ENCODE peak calls at places on chromosomes 5 and 9, in eight cellular contexts. A is CD8-positive, alpha-beta T cell; Y is endodermal cell; T is psoas muscle; J is stomach; E is breast epithelium; G is sigmoid colon; M is PC-9. V is an unnamed sample. For H3K36me3, the result is how much of the 10 kb centered on the place peaks cover.

GRCh38 chr5:177290816-177291596 is 12.5 kb downstream of the RAB24 start:
- DNase-seq in A (no peak), Y (no peak), T (no peak), J (no peak), E (no peak), G (no peak), M (no peak), V (no peak)

GRCh38 chr9:123679330-123679987 is 250.5 kb downstream of the DENND1A start:
- DNase-seq in A (no peak), Y (no peak), T (no peak), J (no peak), E (no peak), G (no peak), M (no peak), V (no peak)

GRCh38 chr5:38396766-38397165 is 138.4 kb downstream of the EGFLAM start:
- DNase-seq in A (no peak), Y (peak), T (no peak), J (no peak), E (no peak), G (no peak), M (no peak), V (no peak)

GRCh38 chr9:123867034-123867433 is 62.9 kb downstream of the DENND1A start:
- DNase-seq in A (no peak), Y (no peak), T (no peak), J (no peak), E (no peak), G (no peak), M (no peak), V (no peak)

GRCh38 chr5:38382898-38383297 is 124.5 kb downstream of the EGFLAM start:
- DNase-seq in A (peak), Y (peak), T (peak), J (peak), E (peak), G (peak), M (peak), V (peak)

GRCh38 chr5:127492854-127493738 is 24.3 kb upstream of the PRRC1 start:
- DNase-seq in A (no peak), Y (no peak), T (no peak), J (no peak), E (no peak), G (no peak), M (peak), V (no peak)

GRCh38 chr9:136545065-136545965 is 533 bp downstream of the NOTCH1 start:
- DNase-seq in A (peak), Y (peak), T (no peak), J (no peak), E (no peak), G (no peak), M (no peak), V (no peak)

GRCh38 chr9:110143969-110144545 is 63.9 kb downstream of the C9orf152 start:
- DNase-seq in A (peak), Y (no peak), T (no peak), J (no peak), E (no peak), G (no peak), M (no peak), V (no peak)

GRCh38 chr5:82754347-82754746 is 322.8 kb downstream of the TMEM167A start:
- DNase-seq in A (no peak), Y (no peak), T (no peak), J (no peak), E (no peak), G (no peak), M (no peak), V (no peak)
- TF ChIP-seq CTCF in A (no peak), Y (no peak), T (no peak), J (no peak), E (no peak), G (no peak), M (no peak), V (no peak)

DNA sequence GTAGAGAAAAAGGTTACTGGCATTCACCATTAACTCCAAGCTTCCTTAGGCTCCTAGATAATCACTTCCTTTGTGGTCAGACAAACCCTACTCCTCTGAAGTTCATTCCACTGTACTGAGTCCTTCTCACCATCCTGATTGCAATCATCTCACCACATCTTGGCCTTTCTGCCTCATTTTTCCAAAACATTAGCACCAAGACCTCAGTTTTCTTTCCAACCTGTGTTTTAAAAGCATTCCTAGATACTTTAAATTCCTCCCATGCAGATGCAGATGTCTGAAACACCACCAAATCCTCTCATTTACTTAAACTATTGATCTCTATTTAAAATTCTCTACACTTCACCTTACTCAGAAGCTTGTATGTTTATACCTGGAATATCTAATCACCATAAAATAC is 961.3 kb upstream of the CTNND2 start:
- DNase-seq in A (no peak), Y (no peak), T (no peak), J (no peak), E (no peak), G (no peak), M (no peak), V (no peak)
- H3K4me3 ChIP-seq in A (no peak), Y (no peak), T (no peak), J (no peak), E (no peak), G (no peak), M (no peak), V (no peak)

GRCh38 chr9:129639756-129640085 is 2.2 kb downstream of the ASB6 start:
- DNase-seq in A (no peak), Y (no peak), T (no peak), J (no peak), E (no peak), G (no peak), M (no peak), V (no peak)

GRCh38 chr9:129637673-129638439 is 4.1 kb downstream of the ASB6 start:
- DNase-seq in A (no peak), Y (no peak), T (no peak), J (no peak), E (no peak), G (no peak), M (no peak), V (no peak)

GRCh38 chr9:129640871-129641750 is 840 bp downstream of the ASB6 start:
- DNase-seq in A (no peak), Y (no peak), T (no peak), J (no peak), E (no peak), G (no peak), M (no peak), V (no peak)

GRCh38 chr9:129640086-129640870 is 1.7 kb downstream of the ASB6 start:
- DNase-seq in A (no peak), Y (no peak), T (no peak), J (peak), E (no peak), G (no peak), M (no peak), V (no peak)

GRCh38 chr9:129639034-129639630 is 2.8 kb downstream of the ASB6 start:
- DNase-seq in A (no peak), Y (no peak), T (no peak), J (no peak), E (no peak), G (no peak), M (no peak), V (no peak)
- H3K36me3 ChIP-seq in A (under half), Y (under half), T (under half), J (half or more), E (under half), G (under half), M (under half), V (under half)

GRCh38 chr9:113154936-113155335 is 4.1 kb downstream of the SLC31A2 start:
- DNase-seq in A (no peak), Y (no peak), T (no peak), J (no peak), E (no peak), G (no peak), M (no peak), V (no peak)

GRCh38 chr9:113158446-113158845 is 7.6 kb downstream of the SLC31A2 start:
- DNase-seq in A (no peak), Y (no peak), T (no peak), J (no peak), E (no peak), G (no peak), M (no peak), V (no peak)

GRCh38 chr9:113155911-113156559 is 5.2 kb downstream of the SLC31A2 start:
- DNase-seq in A (no peak), Y (no peak), T (no peak), J (no peak), E (no peak), G (no peak), M (no peak), V (no peak)

GRCh38 chr9:113154471-113154870 is 3.7 kb downstream of the SLC31A2 start:
- DNase-seq in A (no peak), Y (no peak), T (peak), J (no peak), E (no peak), G (peak), M (no peak), V (peak)

GRCh38 chr9:113156880-113157279 is 6.1 kb downstream of the SLC31A2 start:
- DNase-seq in A (no peak), Y (no peak), T (no peak), J (no peak), E (no peak), G (no peak), M (no peak), V (no peak)
- TF ChIP-seq CTCF in A (no peak), Y (peak), T (no peak), J (no peak), E (no peak), G (no peak), M (no peak), V (no peak)

DNA sequence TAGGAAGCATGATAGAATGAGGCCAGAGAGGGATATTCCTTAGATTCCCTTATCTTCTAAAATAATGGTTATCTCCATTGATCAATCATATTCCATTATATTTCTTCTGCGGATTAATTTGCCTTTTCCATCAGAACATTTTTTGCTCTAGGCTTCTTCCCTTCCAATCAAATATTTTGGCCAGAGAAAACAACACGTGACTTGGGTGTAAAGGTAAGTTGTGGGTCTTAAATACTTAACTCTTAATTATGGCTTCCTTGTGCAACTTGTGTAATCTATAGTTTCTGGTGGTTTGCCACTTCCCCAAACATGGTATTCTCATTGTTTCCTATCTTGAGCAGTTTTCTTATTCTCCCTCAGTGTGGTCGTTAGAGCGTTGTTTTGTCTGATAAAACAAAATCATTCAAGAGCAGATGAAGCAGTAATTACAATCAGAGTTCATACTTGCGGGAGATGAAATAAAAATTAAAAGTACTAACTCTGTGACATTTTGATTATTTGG is 889.3 kb downstream of the MAT2B start:
- DNase-seq in A (no peak), Y (no peak), T (no peak), J (no peak), E (no peak), G (no peak), M (no peak), V (no peak)
- H3K4me3 ChIP-seq in A (no peak), Y (no peak), T (no peak), J (no peak), E (no peak), G (no peak), M (no peak), V (no peak)

GRCh38 chr5:142911170-142911569 is 141.0 kb downstream of the ARHGAP26 start:
- DNase-seq in A (no peak), Y (no peak), T (no peak), J (no peak), E (no peak), G (no peak), M (no peak), V (no peak)
- H3K36me3 ChIP-seq in A (under half), Y (under half), T (under half), J (half or more), E (under half), G (under half), M (under half), V (under half)

V was measured in kidney epithelial cell.